ENCODE peak calls at places on chromosomes 4 and X, in eight cellular contexts. G is adipocyte, E is GM23248, Z is Karpas-422, I is neuronal stem cell, V is SK-N-SH, P is colonic mucosa, W is fibroblast of lung. F is an unnamed sample.

GRCh38 chr4:72991889-72992288 is 77.6 kb downstream of the COX18 start:
- DNase-seq in I (no peak), W (no peak), Z (no peak), G (no peak), E (no peak), P (no peak), V (no peak), F (no peak)

GRCh38 chrX:31367816-31368215 is 296.0 kb upstream of the FTHL17 start:
- DNase-seq in I (no peak), V (no peak), G (no peak), E (no peak), W (no peak), P (no peak), Z (no peak), F (no peak)

GRCh38 chrX:2609431-2610238 is 81.5 kb upstream of the CD99 start:
- DNase-seq in W (peak; percentile 28), I (no peak), V (no peak), G (no peak), Z (peak; percentile 62), E (peak; percentile 51), P (peak; percentile 36), F (peak; percentile 11)

GRCh38 chr4:66956852-66957251 is 588.5 kb downstream of the CENPC start:
- DNase-seq in I (no peak), W (no peak), P (no peak), E (no peak), Z (no peak), G (no peak), V (no peak), F (no peak)

GRCh38 chrX:71253253-71254091 is 468 bp downstream of the ZMYM3 start:
- DNase-seq in Z (peak; percentile 70), G (peak; percentile 65), I (peak; percentile 15), W (peak; percentile 30), E (peak; percentile 54), P (peak; percentile 44), V (peak; percentile 84), F (peak; percentile 38)

GRCh38 chr4:123589361-123589760 is 192.8 kb downstream of the SPRY1 start:
- DNase-seq in P (no peak), V (no peak), E (no peak), Z (no peak), G (no peak), I (no peak), W (no peak), F (no peak)

GRCh38 chr4:184913356-184914143 is 87.8 kb upstream of the ACSL1 start:
- DNase-seq in E (no peak), G (no peak), P (no peak), W (no peak), I (no peak), V (no peak), Z (no peak), F (no peak)

GRCh38 chr4:138181288-138181687 is 60.9 kb downstream of the SLC7A11 start:
- DNase-seq in I (no peak), P (no peak), Z (no peak), E (no peak), W (peak; percentile 82), V (no peak), G (peak; percentile 85), F (no peak)

GRCh38 chr4:7803992-7804758 is 135.5 kb downstream of the AFAP1 start:
- DNase-seq in E (peak; percentile 84), Z (peak; percentile 89), I (peak; percentile 75), G (peak; percentile 93), V (peak; percentile 82), P (peak; percentile 92), W (peak; percentile 82), F (peak; percentile 66)

GRCh38 chr4:124386163-124386562 is 326.4 kb downstream of the ANKRD50 start:
- DNase-seq in P (no peak), I (no peak), E (peak; percentile 11), Z (no peak), V (no peak), G (no peak), W (peak; percentile 17), F (no peak)

DNA sequence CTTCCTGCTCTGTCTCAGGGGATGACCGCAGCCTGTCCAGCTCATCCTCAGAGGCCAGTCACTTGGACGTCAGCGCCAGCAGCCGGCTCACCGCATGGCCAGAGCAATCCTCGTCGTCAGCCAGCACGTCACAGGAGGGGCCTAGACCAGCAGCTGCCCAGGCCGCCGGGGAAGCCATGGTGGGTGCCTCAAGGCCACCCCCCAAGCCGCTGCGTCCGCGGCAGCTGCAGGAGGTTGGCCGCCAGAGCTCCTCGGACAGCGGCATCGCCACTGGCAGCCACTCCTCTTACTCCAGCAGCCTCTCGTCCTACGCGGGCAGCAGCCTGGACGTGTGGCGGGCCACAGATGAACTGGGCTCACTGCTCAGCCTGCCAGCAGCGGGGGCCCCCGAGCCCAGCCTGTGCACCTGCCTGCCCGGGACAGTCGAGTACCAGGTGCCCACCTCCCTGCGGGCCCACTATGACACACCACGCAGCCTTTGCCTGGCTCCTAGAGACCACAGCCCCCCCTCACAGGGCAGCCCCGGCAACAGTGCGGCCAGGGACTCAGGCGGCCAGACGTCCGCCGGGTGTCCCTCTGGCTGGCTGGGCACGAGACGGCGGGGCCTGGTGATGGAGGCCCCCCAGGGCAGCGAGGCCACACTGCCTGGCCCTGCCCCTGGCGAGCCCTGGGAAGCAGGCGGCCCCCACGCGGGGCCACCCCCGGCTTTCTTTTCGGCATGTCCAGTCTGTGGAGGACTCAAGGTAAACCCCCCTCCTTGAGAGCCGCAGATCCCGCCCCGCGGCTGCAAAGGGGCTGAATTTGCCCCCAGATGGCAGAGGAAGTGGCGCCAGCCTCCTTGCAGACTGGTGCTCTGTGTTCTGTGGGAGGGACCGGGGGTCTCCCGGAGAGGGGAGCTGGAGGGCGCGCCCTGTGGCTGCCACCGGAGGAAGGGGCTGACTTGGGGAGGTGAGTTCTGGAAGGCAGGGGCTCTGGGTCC is 29.9 kb downstream of the DOK7 start:
- DNase-seq in G (no peak), E (no peak), I (no peak), V (peak; percentile 76), Z (no peak), P (no peak), W (peak; percentile 13), F (no peak)
- H3K27me3 ChIP-seq in G (peaks cover 21% of the 10 kb centered on the region), E (peaks cover 5% of the 10 kb centered on the region), I (peaks cover 13% of the 10 kb centered on the region), V (no peaks in the 10 kb centered on the region), Z (no peaks in the 10 kb centered on the region), P (no peaks in the 10 kb centered on the region), W (peaks cover 24% of the 10 kb centered on the region), F (peaks cover 86% of the 10 kb centered on the region)

GRCh38 chrX:13169688-13170087 is 125.3 kb upstream of the FAM9C start:
- DNase-seq in W (no peak), I (no peak), E (no peak), G (no peak), Z (no peak), V (no peak), P (no peak), F (no peak)

GRCh38 chrX:13165747-13166146 is 121.3 kb upstream of the FAM9C start:
- DNase-seq in P (no peak), V (no peak), Z (no peak), W (no peak), G (no peak), I (no peak), E (no peak), F (no peak)

GRCh38 chrX:13167444-13168207 is 123.2 kb upstream of the FAM9C start:
- DNase-seq in W (no peak), V (peak; percentile 20), P (no peak), G (peak; percentile 70), E (peak; percentile 67), I (no peak), Z (no peak), F (no peak)

GRCh38 chrX:13170966-13171558 is 126.6 kb upstream of the FAM9C start:
- DNase-seq in W (no peak), I (no peak), P (no peak), V (no peak), G (no peak), E (no peak), Z (no peak), F (no peak)

DNA sequence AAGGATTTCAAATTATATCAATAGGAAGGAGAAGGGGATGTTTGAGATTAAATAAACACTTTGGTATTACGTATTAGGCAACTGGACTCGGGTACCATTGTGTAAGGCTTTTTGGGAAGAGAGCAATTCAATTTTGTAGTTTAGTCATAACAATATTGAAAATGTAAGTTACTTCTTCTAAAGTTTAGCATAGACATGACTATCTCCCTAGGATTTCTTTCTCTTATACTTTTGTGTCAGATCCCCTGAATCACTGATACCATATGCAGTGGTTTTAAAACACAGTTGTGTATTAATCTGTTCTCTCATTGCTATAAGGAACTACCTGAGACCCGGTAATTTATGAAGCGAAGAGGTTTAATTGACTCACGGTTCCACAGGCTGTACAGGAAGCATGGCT is 123.9 kb upstream of the FAM9C start:
- DNase-seq in W (no peak), G (no peak), V (no peak), P (no peak), I (no peak), Z (no peak), E (no peak), F (no peak)
- H3K9ac ChIP-seq in W (no peak overlapping the region), G (no peak overlapping the region), V (peak overlapping the region; percentile 40), P (no peak overlapping the region), I (no peak overlapping the region), Z (no peak overlapping the region), E (no peak overlapping the region), F (no peak overlapping the region)

GRCh38 chrX:115029869-115030564 is 12.6 kb upstream of the IL13RA2 start:
- DNase-seq in P (no peak), G (peak; percentile 36), W (no peak), Z (no peak), E (no peak), I (no peak), V (no peak), F (no peak)

GRCh38 chrX:115031989-115032388 is 14.6 kb upstream of the IL13RA2 start:
- DNase-seq in E (no peak), I (no peak), G (no peak), Z (no peak), W (no peak), P (no peak), V (no peak), F (no peak)

GRCh38 chrX:115036029-115036428 is 18.6 kb upstream of the IL13RA2 start:
- DNase-seq in G (no peak), P (no peak), Z (no peak), I (no peak), E (no peak), W (no peak), V (no peak), F (no peak)

DNA sequence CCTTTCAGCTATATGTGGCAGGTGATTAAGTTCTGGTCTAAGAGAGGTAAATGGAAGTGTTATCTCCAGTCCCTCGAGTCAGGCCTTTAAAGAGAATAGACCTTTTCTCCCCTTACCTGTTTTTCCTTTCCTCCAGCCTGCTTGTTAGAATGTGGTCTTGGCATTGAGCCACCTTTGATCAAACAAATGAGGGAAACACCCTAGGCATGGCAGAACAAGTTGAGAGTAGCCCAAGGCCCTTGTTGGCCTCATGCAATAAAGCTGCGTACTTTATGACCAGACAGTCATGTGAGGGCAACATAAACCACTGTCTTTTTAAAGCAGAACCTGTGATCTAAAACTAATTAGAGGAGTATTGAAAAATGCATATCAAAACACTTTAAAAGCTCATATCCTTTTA is 13.2 kb upstream of the IL13RA2 start:
- DNase-seq in I (no peak), G (no peak), W (no peak), P (peak; percentile 63), V (no peak), Z (no peak), E (no peak), F (no peak)
- H3K27me3 ChIP-seq in I (no peaks in the 10 kb centered on the region), G (peaks cover 6% of the 10 kb centered on the region), W (no peaks in the 10 kb centered on the region), P (no peaks in the 10 kb centered on the region), V (no peaks in the 10 kb centered on the region), Z (no peaks in the 10 kb centered on the region), E (no peaks in the 10 kb centered on the region), F (no peaks in the 10 kb centered on the region)

DNA sequence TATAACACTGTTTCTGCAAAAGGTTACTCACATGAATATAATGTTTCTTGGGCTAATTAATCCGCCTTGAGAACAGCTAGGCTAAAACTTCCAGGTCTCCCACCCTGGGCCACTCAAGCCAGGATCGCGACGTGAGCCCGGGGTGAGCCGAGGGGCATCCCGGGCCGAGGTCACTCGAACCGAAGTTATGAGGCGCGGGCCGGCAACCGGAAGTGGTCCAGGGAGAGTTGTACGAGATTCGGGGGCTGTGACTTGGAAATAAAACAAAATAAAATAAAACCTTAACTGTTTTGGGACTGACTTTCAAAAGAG is 317 bp downstream of the CMC4 start:
- DNase-seq in V (peak; percentile 48), E (no peak), W (no peak), I (no peak), P (peak; percentile 29), G (peak; percentile 53), Z (no peak), F (no peak)
- H3K9ac ChIP-seq in V (peak overlapping the region; percentile 83), E (peak overlapping the region; percentile 97), W (peak overlapping the region; percentile 78), I (no peak overlapping the region), P (peak overlapping the region; percentile 69), G (peak overlapping the region; percentile 87), Z (peak overlapping the region; percentile 84), F (peak overlapping the region; percentile 62)

F was measured in MM.1S.